ENCODE peak calls at places on chromosomes 4 and X, in five cellular contexts. I, Q, R, X and K are unnamed samples.

GRCh38 chr4:159238631-159239030 is 135.8 kb downstream of the RAPGEF2 start:
- DNase-seq in I (no peak), Q (peak; percentile 34), R (no peak), X (no peak), K (no peak)

GRCh38 chr4:159070742-159071141 is 32.1 kb upstream of the RAPGEF2 start:
- DNase-seq in I (no peak), Q (peak; percentile 40), R (no peak), X (no peak), K (no peak)

GRCh38 chrX:43939187-43939926 is 33.8 kb downstream of the NDP start:
- DNase-seq in I (no peak), Q (peak; percentile 4), R (no peak), X (no peak), K (no peak)

GRCh38 chr4:119314356-119314755 is 7.6 kb downstream of the FABP2 start:
- DNase-seq in I (no peak), Q (peak; percentile 88), R (no peak), X (no peak), K (no peak)

GRCh38 chrX:81957900-81958545 is 756.1 kb downstream of the SH3BGRL start:
- DNase-seq in I (no peak), Q (peak; percentile 5), R (peak; percentile 18), X (no peak), K (no peak)

GRCh38 chr4:177349191-177349590 is 39.5 kb downstream of the NEIL3 start:
- DNase-seq in I (no peak), Q (no peak), R (no peak), X (no peak), K (no peak)

GRCh38 chrX:151030845-151031244 is 47.7 kb downstream of the HMGB3 start:
- DNase-seq in I (no peak), Q (no peak), R (no peak), X (no peak), K (no peak)

GRCh38 chrX:7448123-7448522 is 300.2 kb upstream of the PUDP start:
- DNase-seq in I (no peak), Q (no peak), R (no peak), X (no peak), K (no peak)

GRCh38 chr4:95317124-95317820 is 231.5 kb downstream of the UNC5C start:
- DNase-seq in I (no peak), Q (no peak), R (no peak), X (no peak), K (no peak)

GRCh38 chr4:55545133-55545532 is 1.6 kb downstream of the CLOCK start:
- DNase-seq in I (no peak), Q (peak; percentile 37), R (no peak), X (no peak), K (no peak)

GRCh38 chrX:2572740-2573139 is 72.0 kb upstream of the DHRSX start:
- DNase-seq in I (no peak), Q (peak; percentile 70), R (no peak), X (no peak), K (no peak)

GRCh38 chrX:73647632-73648322 is 84.8 kb downstream of the CHIC1 start:
- DNase-seq in I (no peak), Q (no peak), R (no peak), X (no peak), K (no peak)

GRCh38 chrX:18348047-18348446 is 6.4 kb downstream of the SCML2 start:
- DNase-seq in I (no peak), Q (peak; percentile 2), R (no peak), X (no peak), K (no peak)

GRCh38 chrX:44155126-44155525 is 181.9 kb upstream of the NDP start:
- DNase-seq in I (no peak), Q (no peak), R (no peak), X (no peak), K (no peak)

GRCh38 chrX:11266329-11266830 is 26.8 kb upstream of the AMELX start:
- DNase-seq in I (no peak), Q (no peak), R (no peak), X (no peak), K (no peak)

GRCh38 chrX:2492536-2493218 is 8.1 kb downstream of the DHRSX start:
- DNase-seq in I (no peak), Q (no peak), R (no peak), X (no peak), K (peak; percentile 57)

GRCh38 chr4:183906736-183907651 is 1.9 kb downstream of the STOX2 start:
- DNase-seq in I (no peak), Q (peak; percentile 3), R (peak; percentile 48), X (no peak), K (peak; percentile 65)

GRCh38 chr4:183908284-183908683 is 3.2 kb downstream of the STOX2 start:
- DNase-seq in I (no peak), Q (no peak), R (no peak), X (no peak), K (no peak)

GRCh38 chr4:183905081-183905592 is at the start of gene STOX2:
- DNase-seq in I (peak; percentile 89), Q (peak; percentile 27), R (peak; percentile 78), X (peak; percentile 85), K (peak; percentile 92)

GRCh38 chr4:183906486-183906735 is 1.3 kb downstream of the STOX2 start:
- DNase-seq in I (no peak), Q (no peak), R (no peak), X (no peak), K (no peak)

DNA sequence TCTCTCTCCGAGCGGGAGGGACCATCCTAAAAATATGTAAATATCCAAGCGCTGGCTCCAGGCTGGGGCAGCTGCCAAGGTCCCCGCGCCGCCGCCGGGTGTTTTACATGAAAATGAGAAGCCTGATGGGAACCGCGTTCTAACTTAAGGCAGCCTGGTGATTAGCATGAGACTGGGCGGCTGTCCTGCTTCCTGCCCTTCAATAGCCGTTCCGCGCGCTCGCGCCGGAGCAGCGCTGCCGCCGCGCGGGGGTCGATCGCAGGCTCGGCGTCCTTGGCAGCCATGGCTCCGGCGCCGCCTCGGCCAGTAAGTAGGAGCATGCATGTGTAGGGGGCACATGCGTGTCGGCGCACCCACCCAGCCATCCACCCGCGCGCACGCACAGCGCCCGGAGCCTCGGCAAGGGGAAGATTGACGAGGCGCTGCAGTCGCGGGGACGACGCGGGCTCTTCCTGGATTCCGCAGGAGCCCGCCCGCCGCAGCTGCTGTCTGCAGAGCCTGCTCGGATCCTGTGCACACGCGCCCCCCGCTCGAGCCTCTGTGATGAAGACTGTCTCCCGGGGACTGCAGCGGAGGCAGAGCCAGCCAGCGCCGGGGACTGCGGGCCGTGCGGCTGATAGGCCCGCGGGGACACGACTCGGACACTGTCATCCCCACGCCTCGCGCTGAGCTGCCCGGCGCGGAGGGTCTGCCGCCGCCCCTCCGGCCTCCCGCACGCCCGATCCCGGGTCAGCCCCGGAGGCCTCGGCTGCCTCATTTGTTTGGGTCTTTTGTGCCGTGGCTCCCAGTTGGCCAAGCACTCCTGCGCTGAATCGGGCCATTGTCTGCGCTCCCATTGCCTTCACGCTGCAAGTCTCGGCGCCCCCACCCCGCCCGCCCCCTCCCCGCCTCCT is 732 bp downstream of the STOX2 start:
- DNase-seq in I (peak; percentile 78), Q (peak; percentile 38), R (peak; percentile 67), X (no peak), K (peak; percentile 77)
- H3K4me3 ChIP-seq in I (peak overlapping the region; percentile 78), Q (peak overlapping the region; percentile 77), R (peak overlapping the region; percentile 93), X (peak overlapping the region; percentile 75), K (peak overlapping the region; percentile 69)

GRCh38 chr4:77827343-77827742 is 8.2 kb upstream of the CNOT6L start:
- DNase-seq in I (no peak), Q (no peak), R (no peak), X (no peak), K (no peak)
- H3K4me1 ChIP-seq in I (no peaks in the 10 kb centered on the region), Q (no peaks in the 10 kb centered on the region), R (no peaks in the 10 kb centered on the region), X (no peaks in the 10 kb centered on the region), K (no peaks in the 10 kb centered on the region)

GRCh38 chr4:1001561-1002130 is 8.4 kb upstream of the SLC26A1 start:
- DNase-seq in I (no peak), Q (no peak), R (no peak), X (no peak), K (no peak)

GRCh38 chr4:1000686-1001260 is 7.6 kb upstream of the SLC26A1 start:
- DNase-seq in I (no peak), Q (no peak), R (no peak), X (no peak), K (no peak)

GRCh38 chr4:998096-998691 is 5.0 kb upstream of the SLC26A1 start:
- DNase-seq in I (no peak), Q (no peak), R (no peak), X (no peak), K (peak; percentile 46)

GRCh38 chr4:1002131-1002630 is 9.0 kb upstream of the SLC26A1 start:
- DNase-seq in I (no peak), Q (peak; percentile 45), R (no peak), X (no peak), K (peak; percentile 71)

DNA sequence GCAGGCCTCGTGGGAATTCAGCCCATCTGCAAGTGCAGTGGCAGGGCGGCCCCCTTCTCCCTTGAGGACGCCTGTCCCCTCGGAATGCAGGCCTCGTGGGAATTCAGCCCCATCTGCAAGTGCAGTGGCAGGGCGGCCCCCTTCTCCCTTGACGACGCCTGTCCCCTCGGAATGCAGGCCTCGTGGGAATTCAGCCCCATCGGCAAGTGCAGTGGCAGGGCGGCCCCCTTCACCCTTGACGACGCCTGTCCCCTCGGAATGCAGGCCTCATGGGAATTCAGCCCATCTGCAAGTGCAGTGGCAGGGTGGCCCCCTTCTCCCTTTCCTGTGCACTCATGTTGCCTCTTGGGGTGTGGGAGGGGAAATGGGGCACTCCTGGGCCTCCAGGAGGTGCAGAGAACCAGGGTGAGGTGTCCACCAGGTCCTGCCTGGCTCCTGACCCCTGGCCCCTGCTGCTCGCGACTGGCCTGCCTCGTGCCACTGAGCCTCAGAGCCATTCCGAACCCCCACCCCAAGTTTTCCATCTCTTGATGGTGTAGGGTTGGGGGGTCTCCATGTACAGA is 6.7 kb upstream of the SLC26A1 start:
- DNase-seq in I (no peak), Q (no peak), R (no peak), X (no peak), K (peak; percentile 49)
- H3K27me3 ChIP-seq in I (no peaks in the 10 kb centered on the region), Q (peaks cover 15% of the 10 kb centered on the region), R (peaks cover 30% of the 10 kb centered on the region), X (peaks cover 12% of the 10 kb centered on the region), K (no peaks in the 10 kb centered on the region)

DNA sequence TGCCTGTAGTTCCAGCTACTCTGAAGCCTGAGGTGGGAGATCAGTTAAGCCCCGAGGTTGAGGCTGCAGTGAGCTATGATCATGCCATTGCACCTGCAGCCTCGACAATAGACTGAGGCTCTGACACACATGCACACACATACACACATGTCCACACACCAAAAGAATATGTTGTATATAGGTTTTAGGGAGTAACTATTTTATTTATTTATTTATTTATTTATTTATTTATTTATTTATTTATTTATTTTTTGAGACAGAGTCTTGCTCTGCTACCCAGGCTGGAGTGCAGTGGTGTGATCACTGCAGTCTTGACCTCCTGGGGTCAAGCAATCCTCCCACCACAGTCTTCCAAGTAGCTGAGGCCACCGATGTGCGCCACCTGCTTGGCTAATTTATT is 78.3 kb downstream of the DCLK2 start:
- DNase-seq in I (no peak), Q (no peak), R (no peak), X (no peak), K (no peak)
- H3K4me3 ChIP-seq in I (no peak overlapping the region), Q (no peak overlapping the region), R (no peak overlapping the region), X (no peak overlapping the region), K (no peak overlapping the region)